ENCODE peak calls at places on chromosomes 13 and 19, in nine cellular contexts. V is HepG2, D is testis, T is transverse colon, N is stomach, O is Peyer's patch, Y is IMR-90, K is sigmoid colon, C is breast epithelium. L is an unnamed sample.
A peak's percentile ranks its signal among the peaks of the same experiment; 100 is the strongest.

GRCh38 chr13:43279696-43280095 is 256.3 kb downstream of the DNAJC15 start:
- DNase-seq in C (no peak), K (no peak), O (no peak), T (no peak), Y (no peak), D (no peak), N (no peak), V (no peak), L (no peak)

GRCh38 chr13:61664821-61665705 is 249.4 kb upstream of the PCDH20 start:
- DNase-seq in K (no peak), Y (no peak), V (peak; percentile 90), N (peak; percentile 61), O (no peak), C (no peak), T (no peak), D (no peak), L (no peak)

GRCh38 chr19:40719414-40719894 is 2.5 kb downstream of the ITPKC start:
- DNase-seq in Y (no peak), O (no peak), C (no peak), T (no peak), K (no peak), D (no peak), V (no peak), N (no peak), L (no peak)

GRCh38 chr19:41552558-41552957 is 23.4 kb upstream of the CEACAM21 start:
- DNase-seq in K (no peak), C (no peak), O (peak; percentile 62), T (peak; percentile 50), Y (no peak), D (no peak), N (no peak), V (no peak), L (no peak)

GRCh38 chr13:26619321-26619720 is 61.8 kb downstream of the WASF3 start:
- DNase-seq in D (no peak), V (no peak), N (no peak), T (no peak), C (no peak), K (no peak), O (no peak), Y (peak; percentile 91), L (no peak)

GRCh38 chr13:104586010-104586746 is 1520.0 kb upstream of the SLC10A2 start:
- DNase-seq in C (no peak), O (no peak), K (no peak), D (no peak), T (peak; percentile 41), Y (peak; percentile 87), N (no peak), V (no peak), L (no peak)

GRCh38 chr19:53432088-53432661 is 391 bp downstream of the ZNF761 start:
- DNase-seq in N (peak; percentile 27), O (peak; percentile 18), D (no peak), K (peak; percentile 76), Y (peak; percentile 13), C (no peak), T (peak; percentile 34), V (no peak), L (no peak)

GRCh38 chr13:22789027-22789593 is 391.7 kb upstream of the SGCG start:
- DNase-seq in T (no peak), V (peak; percentile 78), C (no peak), N (no peak), D (no peak), K (no peak), O (no peak), Y (no peak), L (no peak)

GRCh38 chr19:53868091-53868891 is 608 bp downstream of the MYADM start:
- DNase-seq in C (peak; percentile 76), N (peak; percentile 44), T (peak; percentile 69), O (no peak), V (peak; percentile 47), D (peak; percentile 40), Y (peak; percentile 42), K (peak; percentile 89), L (peak; percentile 41)

GRCh38 chr13:71218960-71219359 is 648.0 kb downstream of the DACH1 start:
- DNase-seq in K (no peak), T (no peak), N (no peak), O (no peak), V (peak; percentile 7), Y (no peak), D (no peak), C (no peak), L (no peak)

GRCh38 chr19:2479556-2480194 is 3.7 kb downstream of the GADD45B start:
- DNase-seq in V (no peak), D (no peak), K (no peak), C (no peak), T (no peak), O (no peak), Y (no peak), N (no peak), L (no peak)

GRCh38 chr13:102309110-102309509 is 92.7 kb downstream of the FGF14 start:
- DNase-seq in Y (no peak), T (no peak), N (no peak), D (no peak), K (no peak), C (no peak), V (no peak), O (no peak), L (no peak)

GRCh38 chr19:35755550-35756371 is 1.1 kb downstream of the HSPB6 start:
- DNase-seq in O (peak; percentile 30), K (peak; percentile 98), D (peak; percentile 79), V (no peak), N (peak; percentile 60), Y (peak; percentile 55), C (peak; percentile 80), T (peak; percentile 79), L (peak; percentile 89)

GRCh38 chr19:35757749-35758608 is at the start of gene PROSER3:
- DNase-seq in Y (peak; percentile 100), N (peak; percentile 98), V (peak; percentile 99), T (peak; percentile 98), O (peak; percentile 98), K (peak; percentile 100), C (peak; percentile 99), D (peak; percentile 99), L (peak; percentile 99)

GRCh38 chr19:35755160-35755549 is 1.7 kb downstream of the HSPB6 start:
- DNase-seq in K (no peak), T (no peak), Y (no peak), D (no peak), N (no peak), C (no peak), O (no peak), V (no peak), L (no peak)

GRCh38 chr19:35756373-35757230 is at the start of gene HSPB6:
- DNase-seq in C (no peak), K (peak; percentile 90), D (peak; percentile 68), T (peak; percentile 42), Y (peak; percentile 72), N (peak; percentile 35), V (no peak), O (no peak), L (peak; percentile 76)

DNA sequence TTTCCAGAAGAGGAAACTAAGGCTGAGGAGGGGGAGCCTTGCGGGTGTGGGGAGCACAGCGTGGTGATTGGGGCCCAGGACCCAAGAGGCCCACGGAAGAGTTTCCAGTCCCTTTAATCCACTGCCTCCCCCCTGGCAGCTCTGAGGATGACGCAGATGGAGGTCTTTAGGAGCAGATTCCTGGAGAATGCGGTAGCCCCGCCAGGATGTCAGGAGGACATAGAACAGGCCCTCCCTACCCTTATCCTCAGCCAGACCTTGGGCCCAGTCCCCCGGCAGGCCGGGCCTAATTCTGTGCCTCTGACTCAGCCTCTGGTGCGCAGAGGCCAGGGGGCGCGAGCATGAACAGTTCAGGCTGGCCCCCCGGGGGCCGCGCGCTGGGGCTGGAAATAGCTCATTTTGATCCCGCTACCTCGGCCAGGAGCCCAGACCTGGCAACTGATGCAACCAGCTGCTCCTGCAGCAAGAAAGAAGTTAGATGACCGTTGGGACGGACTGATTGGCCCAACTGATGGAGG is 461 bp upstream of the HSPB6 start:
- DNase-seq in D (peak; percentile 91), Y (peak; percentile 96), V (peak; percentile 24), K (peak; percentile 99), O (peak; percentile 31), N (peak; percentile 49), T (peak; percentile 74), C (no peak), L (peak; percentile 92)
- TF ChIP-seq POLR2A in D (no peak), Y (peak; percentile 82), V (no peak), K (no peak), O (no peak), N (no peak), T (no peak), C (no peak), L (peak; percentile 46)

DNA sequence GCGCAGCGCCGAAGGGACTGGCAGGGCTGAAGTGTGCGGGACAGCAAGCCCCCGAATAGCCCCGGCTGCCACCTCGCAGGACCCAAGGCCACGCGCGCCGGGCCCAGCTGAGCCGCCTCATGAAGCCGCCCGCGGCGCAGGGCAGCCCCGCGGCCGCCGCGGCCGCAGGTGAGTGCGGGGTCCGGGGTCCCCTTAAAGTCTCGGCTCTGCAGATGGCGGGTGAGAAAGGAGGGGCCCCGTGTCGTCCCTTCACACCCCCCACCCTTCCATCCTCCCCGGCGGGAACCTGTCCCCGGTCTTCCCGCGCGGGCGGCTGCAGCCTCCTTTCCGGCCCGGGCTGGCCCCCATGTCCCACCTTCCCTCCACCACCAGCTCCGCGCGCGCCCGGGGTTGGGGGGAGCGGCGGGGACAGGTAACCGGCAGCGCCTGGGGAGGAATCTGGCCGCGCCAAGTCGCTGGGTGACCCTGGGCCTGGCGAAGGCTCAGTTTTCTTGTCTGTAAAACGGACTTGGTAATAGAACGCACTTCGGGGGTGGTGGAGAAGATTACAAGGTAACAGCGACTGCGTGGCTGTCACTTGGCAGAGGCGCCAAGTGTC is 338 bp downstream of the RGCC start:
- DNase-seq in K (no peak), C (no peak), T (no peak), N (no peak), Y (no peak), O (no peak), V (no peak), D (no peak), L (no peak)
- H3K27ac ChIP-seq in K (peak overlapping the region; percentile 55), C (peak overlapping the region; percentile 70), T (peak overlapping the region; percentile 59), N (peak overlapping the region; percentile 52), Y (peak overlapping the region; percentile 45), O (peak overlapping the region; percentile 64), V (no peak overlapping the region), D (no peak overlapping the region), L (no peak overlapping the region)

GRCh38 chr13:28406728-28407266 is 88.1 kb downstream of the FLT1 start:
- DNase-seq in Y (no peak), K (no peak), V (no peak), N (no peak), T (no peak), O (no peak), C (no peak), D (no peak), L (no peak)

GRCh38 chr13:28396053-28396452 is 98.9 kb downstream of the FLT1 start:
- DNase-seq in C (no peak), T (no peak), K (no peak), Y (no peak), O (no peak), N (no peak), D (no peak), V (no peak), L (no peak)

GRCh38 chr13:28401303-28402056 is 93.4 kb downstream of the FLT1 start:
- DNase-seq in O (no peak), Y (peak; percentile 75), T (no peak), C (no peak), V (no peak), D (no peak), N (no peak), K (no peak), L (no peak)

GRCh38 chr13:28402057-28402381 is 92.9 kb downstream of the FLT1 start:
- DNase-seq in D (no peak), Y (no peak), T (no peak), C (no peak), N (no peak), K (no peak), V (no peak), O (no peak), L (no peak)
- TF ChIP-seq CTCF in D (no peak), Y (no peak), T (no peak), C (no peak), N (no peak), K (no peak), V (no peak), O (no peak), L (no peak)

GRCh38 chr19:610801-611505 is 21.3 kb downstream of the HCN2 start:
- DNase-seq in V (no peak), N (peak; percentile 38), O (peak; percentile 72), T (peak; percentile 54), C (no peak), K (no peak), Y (peak; percentile 76), D (peak; percentile 67), L (peak; percentile 74)
- TF ChIP-seq POLR2A in V (no peak), N (no peak), O (no peak), T (no peak), C (no peak), K (no peak), Y (no peak), D (no peak), L (no peak)

L was measured in adrenal gland.